ENCODE peak calls at places on chromosomes 3 and 15, in four cellular contexts. E, X, W and N are unnamed samples.

GRCh38 chr3:17030956-17031652 is 146.3 kb downstream of the PLCL2 start:
- DNase-seq in E (no peak), X (no peak), W (no peak), N (no peak)

GRCh38 chr15:55872471-55872870 is 120.9 kb downstream of the NEDD4 start:
- DNase-seq in E (no peak), X (no peak), W (no peak), N (no peak)

GRCh38 chr3:193593666-193594025 is 638 bp downstream of the OPA1 start:
- DNase-seq in E (peak), X (peak), W (peak), N (peak)

GRCh38 chr15:47523669-47524068 is 193.6 kb upstream of the SEMA6D start:
- DNase-seq in E (no peak), X (no peak), W (peak), N (no peak)

GRCh38 chr3:34008191-34008590 is 209.8 kb downstream of the PDCD6IP start:
- DNase-seq in E (no peak), X (no peak), W (no peak), N (no peak)

GRCh38 chr3:181712505-181713299 is 977 bp downstream of the SOX2 start:
- DNase-seq in E (no peak), X (no peak), W (no peak), N (no peak)

GRCh38 chr3:98601180-98601579 is 7.8 kb upstream of the CPOX start:
- DNase-seq in E (no peak), X (no peak), W (no peak), N (no peak)

GRCh38 chr3:23236890-23237289 is 33.8 kb downstream of the UBE2E2 start:
- DNase-seq in E (no peak), X (no peak), W (no peak), N (no peak)

GRCh38 chr3:4351164-4351855 is 48.1 kb downstream of the SETMAR start:
- DNase-seq in E (no peak), X (peak), W (peak), N (peak)

GRCh38 chr3:111568906-111569305 is 26.2 kb downstream of the ZBED2 start:
- DNase-seq in E (no peak), X (no peak), W (no peak), N (no peak)

GRCh38 chr3:72193768-72194463 is 409.0 kb upstream of the PROK2 start:
- DNase-seq in E (no peak), X (no peak), W (no peak), N (no peak)

GRCh38 chr3:17894434-17895060 is 152.1 kb upstream of the TBC1D5 start:
- DNase-seq in E (no peak), X (peak), W (peak), N (peak)